ENCODE peak calls at places on chromosomes 13 and 19, in five cellular contexts. D is tibial artery, M is IMR-90, A is EH, F is ACHN. Y is an unnamed sample.

GRCh38 chr19:48669903-48670668 is 2.7 kb downstream of the NTN5 start:
- DNase-seq in D (no peak), M (no peak), A (no peak), F (no peak), Y (no peak)

GRCh38 chr13:40221460-40222201 is 444.8 kb downstream of the FOXO1 start:
- DNase-seq in D (no peak), M (no peak), A (peak; percentile 73), F (no peak), Y (no peak)

GRCh38 chr19:50501186-50501567 is 9.8 kb downstream of the JOSD2 start:
- DNase-seq in D (no peak), M (no peak), A (no peak), F (no peak), Y (no peak)

GRCh38 chr13:27663947-27664346 is 42.3 kb downstream of the POLR1D start:
- DNase-seq in D (no peak), M (no peak), A (no peak), F (no peak), Y (no peak)

GRCh38 chr13:114225610-114226009 is 9.1 kb upstream of the CDC16 start:
- DNase-seq in D (no peak), M (no peak), A (no peak), F (no peak), Y (no peak)

GRCh38 chr13:113297370-113297871 is 382 bp downstream of the LAMP1 start:
- DNase-seq in D (no peak), M (no peak), A (peak; percentile 38), F (no peak), Y (no peak)

GRCh38 chr13:96984061-96984508 is 10.2 kb downstream of the OXGR1 start:
- DNase-seq in D (no peak), M (no peak), A (no peak), F (no peak), Y (no peak)

GRCh38 chr13:40236566-40237168 is 429.8 kb downstream of the FOXO1 start:
- DNase-seq in D (peak; percentile 90), M (no peak), A (peak; percentile 40), F (no peak), Y (no peak)

GRCh38 chr13:92901739-92902138 is 324.9 kb upstream of the GPC6 start:
- DNase-seq in D (no peak), M (no peak), A (no peak), F (no peak), Y (no peak)

GRCh38 chr13:49936943-49937273 is 768 bp upstream of the SPRYD7 start:
- DNase-seq in D (no peak), M (no peak), A (peak; percentile 21), F (no peak), Y (no peak)

GRCh38 chr19:5480427-5480836 is 25.2 kb downstream of the ZNRF4 start:
- DNase-seq in D (no peak), M (no peak), A (peak; percentile 27), F (peak; percentile 26), Y (peak; percentile 26)

GRCh38 chr19:16441661-16442071 is 30.1 kb downstream of the EPS15L1 start:
- DNase-seq in D (no peak), M (no peak), A (no peak), F (peak; percentile 35), Y (no peak)

GRCh38 chr19:34559045-34559444 is 77.5 kb downstream of the WTIP start:
- DNase-seq in D (no peak), M (no peak), A (no peak), F (no peak), Y (no peak)

GRCh38 chr19:39499082-39499642 is 415 bp downstream of the DLL3 start:
- DNase-seq in D (no peak), M (no peak), A (no peak), F (no peak), Y (no peak)

GRCh38 chr19:30626567-30626966 is 254.4 kb downstream of the ZNF536 start:
- DNase-seq in D (no peak), M (no peak), A (no peak), F (no peak), Y (no peak)

GRCh38 chr19:57269515-57270250 is 10.6 kb upstream of the ZNF460 start:
- DNase-seq in D (no peak), M (peak; percentile 96), A (peak; percentile 95), F (no peak), Y (peak; percentile 12)

GRCh38 chr13:74710006-74710405 is 575.8 kb upstream of the KLF12 start:
- DNase-seq in D (no peak), M (peak; percentile 4), A (no peak), F (no peak), Y (no peak)

GRCh38 chr13:19927117-19927734 is 31.3 kb upstream of the ZMYM2 start:
- DNase-seq in D (no peak), M (peak; percentile 31), A (peak; percentile 24), F (peak; percentile 46), Y (peak; percentile 23)

GRCh38 chr13:98959775-98960325 is 18.0 kb downstream of the DOCK9 start:
- DNase-seq in D (no peak), M (no peak), A (no peak), F (no peak), Y (no peak)

GRCh38 chr13:42239644-42240043 is 32.3 kb upstream of the AKAP11 start:
- DNase-seq in D (no peak), M (peak; percentile 7), A (peak; percentile 52), F (no peak), Y (no peak)

GRCh38 chr19:1956868-1957492 is 16.0 kb downstream of the CSNK1G2 start:
- DNase-seq in D (no peak), M (no peak), A (no peak), F (no peak), Y (no peak)

GRCh38 chr13:97018029-97018819 is 23.9 kb upstream of the OXGR1 start:
- DNase-seq in D (no peak), M (peak; percentile 61), A (peak; percentile 61), F (peak; percentile 60), Y (peak; percentile 17)

GRCh38 chr13:71525004-71525403 is 342.0 kb downstream of the DACH1 start:
- DNase-seq in D (no peak), M (no peak), A (no peak), F (no peak), Y (no peak)

GRCh38 chr19:35977446-35978222 is 17.4 kb upstream of the SDHAF1 start:
- DNase-seq in D (no peak), M (no peak), A (no peak), F (peak; percentile 12), Y (no peak)

GRCh38 chr13:95485045-95485517 is 67.4 kb upstream of the CLDN10 start:
- DNase-seq in D (no peak), M (peak; percentile 42), A (peak; percentile 19), F (no peak), Y (no peak)

GRCh38 chr19:14494910-14495677 is 833 bp downstream of the GIPC1 start:
- DNase-seq in D (no peak), M (no peak), A (peak; percentile 29), F (no peak), Y (no peak)